ENCODE peak calls at places on chromosome 15, in four cellular contexts. H, V, R and F are unnamed samples.

GRCh38 chr15:94793641-94794040 is 562.3 kb downstream of the MCTP2 start:
- DNase-seq in H (no peak), V (no peak), R (no peak), F (no peak)

GRCh38 chr15:33844186-33844585 is 124.1 kb upstream of the CHRM5 start:
- DNase-seq in H (no peak), V (no peak), R (no peak), F (no peak)

GRCh38 chr15:77247116-77247515 is 172.8 kb downstream of the PEAK1 start:
- DNase-seq in H (no peak), V (no peak), R (no peak), F (no peak)

GRCh38 chr15:39976291-39977274 is 42.7 kb downstream of the EIF2AK4 start:
- DNase-seq in H (no peak), V (no peak), R (peak; percentile 21), F (peak; percentile 80)

GRCh38 chr15:71891026-71891425 is 80.7 kb downstream of the NR2E3 start:
- DNase-seq in H (no peak), V (no peak), R (no peak), F (no peak)

GRCh38 chr15:63019539-63020109 is 22.9 kb upstream of the TPM1 start:
- DNase-seq in H (peak; percentile 85), V (no peak), R (peak; percentile 50), F (no peak)

GRCh38 chr15:45442497-45443135 is 64.3 kb upstream of the GATM start:
- DNase-seq in H (no peak), V (no peak), R (no peak), F (no peak)

GRCh38 chr15:51702710-51703109 is 21.4 kb downstream of the SCG3 start:
- DNase-seq in H (no peak), V (no peak), R (no peak), F (no peak)

GRCh38 chr15:58506064-58506490 is 74.3 kb downstream of the LIPC start:
- DNase-seq in H (no peak), V (no peak), R (no peak), F (no peak)

GRCh38 chr15:63156086-63156707 is 1.1 kb downstream of the RPS27L start:
- DNase-seq in H (no peak), V (no peak), R (no peak), F (no peak)

GRCh38 chr15:54083501-54083900 is 105.3 kb downstream of the UNC13C start:
- DNase-seq in H (no peak), V (no peak), R (no peak), F (no peak)

GRCh38 chr15:54088837-54089236 is 110.6 kb downstream of the UNC13C start:
- DNase-seq in H (no peak), V (no peak), R (no peak), F (no peak)

GRCh38 chr15:54082836-54083492 is 104.7 kb downstream of the UNC13C start:
- DNase-seq in H (peak; percentile 3), V (peak; percentile 11), R (peak; percentile 9), F (peak; percentile 19)
- TF ChIP-seq RNF2 in H (no peak), V (no peak), R (no peak), F (no peak)

GRCh38 chr15:91855241-91855640 is 1.7 kb downstream of the SLCO3A1 start:
- DNase-seq in H (no peak), V (no peak), R (no peak), F (no peak)

GRCh38 chr15:91853968-91854943 is 748 bp downstream of the SLCO3A1 start:
- DNase-seq in H (peak; percentile 48), V (no peak), R (no peak), F (no peak)

GRCh38 chr15:91853501-91853967 is at the start of gene SLCO3A1:
- DNase-seq in H (peak; percentile 65), V (peak; percentile 54), R (no peak), F (no peak)

GRCh38 chr15:91855684-91856553 is 2.4 kb downstream of the SLCO3A1 start:
- DNase-seq in H (peak; percentile 64), V (peak; percentile 15), R (peak; percentile 3), F (peak; percentile 78)

GRCh38 chr15:91852741-91853500 is 587 bp upstream of the SLCO3A1 start:
- DNase-seq in H (peak; percentile 79), V (peak; percentile 88), R (peak; percentile 13), F (no peak)
- H3K4me1 ChIP-seq in H (peaks cover 16% of the 10 kb centered on the region), V (peaks cover 17% of the 10 kb centered on the region), R (no peaks in the 10 kb centered on the region), F (peaks cover 15% of the 10 kb centered on the region)

GRCh38 chr15:24957691-24958090 is 2.9 kb downstream of the SNRPN start:
- DNase-seq in H (no peak), V (no peak), R (no peak), F (no peak)
- TF ChIP-seq RNF2 in H (no peak), V (no peak), R (no peak), F (no peak)

DNA sequence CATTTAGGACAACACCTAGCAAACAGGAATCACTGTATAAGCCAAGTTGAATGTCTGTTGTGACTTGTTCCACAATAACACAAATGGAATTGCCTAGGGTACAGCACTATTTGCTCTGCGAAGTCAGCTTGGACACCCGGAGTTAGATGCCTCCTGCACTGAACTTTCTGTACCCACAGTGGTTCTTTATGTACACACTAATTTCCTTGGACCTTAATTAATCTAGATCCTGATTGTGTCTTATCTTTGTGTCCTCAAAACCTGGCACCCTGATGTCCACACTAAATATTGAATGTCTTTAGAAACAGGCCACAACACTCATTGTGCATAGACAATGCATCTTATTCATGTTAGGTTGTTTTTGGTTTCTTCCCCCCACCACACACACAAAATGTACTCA is 278.9 kb upstream of the NR2F2 start:
- DNase-seq in H (no peak), V (no peak), R (no peak), F (no peak)
- H3K4me1 ChIP-seq in H (peaks cover 13% of the 10 kb centered on the region), V (peaks cover 11% of the 10 kb centered on the region), R (peaks cover 14% of the 10 kb centered on the region), F (peaks cover 8% of the 10 kb centered on the region)

DNA sequence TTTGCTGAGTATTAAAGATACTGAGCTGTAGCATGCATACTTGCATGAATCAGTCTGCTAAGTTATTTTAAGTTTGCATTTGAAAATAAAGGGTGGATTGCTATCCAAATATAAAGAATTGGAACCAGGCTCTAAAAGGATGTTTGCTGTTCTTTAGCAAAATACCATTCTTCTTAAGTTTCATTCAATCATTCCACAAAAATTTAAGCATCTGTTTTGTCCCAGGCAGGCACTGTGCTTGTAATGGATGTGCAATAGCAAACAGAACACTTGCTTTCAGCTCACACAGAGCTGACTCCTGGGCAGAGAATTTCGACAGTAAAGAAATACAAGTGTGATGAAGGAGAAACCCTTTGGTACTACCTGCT is 151.1 kb downstream of the PGPEP1L start:
- DNase-seq in H (peak; percentile 77), V (no peak), R (no peak), F (no peak)
- TF ChIP-seq RNF2 in H (no peak), V (no peak), R (no peak), F (no peak)

DNA sequence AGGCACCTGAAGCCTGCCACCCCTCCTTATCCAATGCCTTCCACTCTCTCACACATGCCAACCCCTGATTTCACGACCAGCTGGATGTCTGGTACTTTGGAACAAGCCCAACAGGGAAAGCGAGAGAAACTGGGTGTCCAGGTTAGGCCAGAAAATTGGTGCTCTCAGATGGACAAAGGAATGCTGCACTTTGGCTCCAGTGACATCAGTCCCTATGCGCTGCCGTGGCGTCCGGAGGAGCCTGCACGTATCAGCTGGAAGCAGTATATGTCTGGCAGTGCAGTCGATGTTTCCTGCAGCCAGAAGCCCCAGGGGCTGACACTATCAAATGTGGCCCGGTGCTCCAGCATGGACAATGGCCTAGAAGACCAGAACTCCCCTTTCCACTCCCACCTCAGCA is 45.2 kb downstream of the CDAN1 start:
- DNase-seq in H (no peak), V (no peak), R (no peak), F (no peak)
- H3K4me1 ChIP-seq in H (no peaks in the 10 kb centered on the region), V (no peaks in the 10 kb centered on the region), R (no peaks in the 10 kb centered on the region), F (no peaks in the 10 kb centered on the region)

GRCh38 chr15:36940207-36940606 is 160.1 kb downstream of the MEIS2 start:
- DNase-seq in H (no peak), V (no peak), R (no peak), F (no peak)
- TF ChIP-seq RNF2 in H (no peak), V (no peak), R (no peak), F (no peak)